ENCODE peak calls at places on chromosomes 1 and 21, in eight cellular contexts. One of them, this sample, is unnamed.
A peak's percentile ranks its signal among the peaks of the same experiment; 100 is the strongest.

GRCh38 chr1:72062584-72062983 is 219.8 kb downstream of the NEGR1 start:
- DNase-seq in IMR-90: peak; percentile 17
- DNase-seq in tibial artery: no peak
- DNase-seq in GM12865: no peak
- DNase-seq in right lobe of liver: no peak
- DNase-seq in hepatocyte: no peak
- DNase-seq in fibroblast of lung: peak; percentile 36
- DNase-seq in GM13976: no peak
- DNase-seq in this sample: peak; percentile 35

GRCh38 chr1:49052102-49052501 is 275.4 kb upstream of the BEND5 start:
- DNase-seq in IMR-90: no peak
- DNase-seq in tibial artery: no peak
- DNase-seq in GM12865: no peak
- DNase-seq in right lobe of liver: no peak
- DNase-seq in hepatocyte: no peak
- DNase-seq in fibroblast of lung: no peak
- DNase-seq in GM13976: no peak
- DNase-seq in this sample: no peak

GRCh38 chr21:39851219-39851618 is 16.0 kb upstream of the PCP4 start:
- DNase-seq in IMR-90: no peak
- DNase-seq in tibial artery: no peak
- DNase-seq in GM12865: no peak
- DNase-seq in right lobe of liver: no peak
- DNase-seq in hepatocyte: no peak
- DNase-seq in fibroblast of lung: no peak
- DNase-seq in GM13976: no peak
- DNase-seq in this sample: no peak

GRCh38 chr21:29658177-29658933 is 281.4 kb downstream of the GRIK1 start:
- DNase-seq in IMR-90: no peak
- DNase-seq in tibial artery: no peak
- DNase-seq in GM12865: no peak
- DNase-seq in right lobe of liver: no peak
- DNase-seq in hepatocyte: no peak
- DNase-seq in fibroblast of lung: no peak
- DNase-seq in GM13976: no peak
- DNase-seq in this sample: no peak

GRCh38 chr1:6505367-6506209 is 14.1 kb upstream of the PLEKHG5 start:
- DNase-seq in IMR-90: no peak
- DNase-seq in tibial artery: no peak
- DNase-seq in GM12865: no peak
- DNase-seq in right lobe of liver: no peak
- DNase-seq in hepatocyte: no peak
- DNase-seq in fibroblast of lung: no peak
- DNase-seq in GM13976: no peak
- DNase-seq in this sample: no peak

GRCh38 chr1:37478451-37478871 is 4.1 kb downstream of the ZC3H12A start:
- DNase-seq in IMR-90: peak; percentile 77
- DNase-seq in tibial artery: no peak
- DNase-seq in GM12865: peak; percentile 46
- DNase-seq in right lobe of liver: peak; percentile 39
- DNase-seq in hepatocyte: peak; percentile 22
- DNase-seq in fibroblast of lung: peak; percentile 80
- DNase-seq in GM13976: peak; percentile 19
- DNase-seq in this sample: peak; percentile 70

GRCh38 chr1:178500936-178501554 is 4.3 kb upstream of the CLEC20A start:
- DNase-seq in IMR-90: no peak
- DNase-seq in tibial artery: no peak
- DNase-seq in GM12865: no peak
- DNase-seq in right lobe of liver: no peak
- DNase-seq in hepatocyte: no peak
- DNase-seq in fibroblast of lung: no peak
- DNase-seq in GM13976: no peak
- DNase-seq in this sample: no peak

GRCh38 chr1:30816211-30817082 is 58.9 kb upstream of the LAPTM5 start:
- DNase-seq in IMR-90: peak; percentile 92
- DNase-seq in tibial artery: no peak
- DNase-seq in GM12865: no peak
- DNase-seq in right lobe of liver: no peak
- DNase-seq in hepatocyte: peak; percentile 76
- DNase-seq in fibroblast of lung: peak; percentile 94
- DNase-seq in GM13976: no peak
- DNase-seq in this sample: peak; percentile 83

GRCh38 chr1:221521686-221522085 is 220.2 kb downstream of the DUSP10 start:
- DNase-seq in IMR-90: no peak
- DNase-seq in tibial artery: no peak
- DNase-seq in GM12865: no peak
- DNase-seq in right lobe of liver: no peak
- DNase-seq in hepatocyte: no peak
- DNase-seq in fibroblast of lung: no peak
- DNase-seq in GM13976: no peak
- DNase-seq in this sample: no peak

GRCh38 chr1:26021647-26022403 is at the start of gene EXTL1:
- DNase-seq in IMR-90: peak; percentile 63
- DNase-seq in tibial artery: no peak
- DNase-seq in GM12865: no peak
- DNase-seq in right lobe of liver: no peak
- DNase-seq in hepatocyte: no peak
- DNase-seq in fibroblast of lung: peak; percentile 76
- DNase-seq in GM13976: no peak
- DNase-seq in this sample: no peak

GRCh38 chr21:36518883-36519492 is 39.1 kb upstream of the CLDN14 start:
- DNase-seq in IMR-90: no peak
- DNase-seq in tibial artery: no peak
- DNase-seq in GM12865: peak; percentile 86
- DNase-seq in right lobe of liver: no peak
- DNase-seq in hepatocyte: no peak
- DNase-seq in fibroblast of lung: no peak
- DNase-seq in GM13976: peak; percentile 47
- DNase-seq in this sample: no peak

GRCh38 chr1:152348447-152348846 is 11.4 kb downstream of the FLG2 start:
- DNase-seq in IMR-90: no peak
- DNase-seq in tibial artery: no peak
- DNase-seq in GM12865: peak; percentile 5
- DNase-seq in right lobe of liver: no peak
- DNase-seq in hepatocyte: no peak
- DNase-seq in fibroblast of lung: no peak
- DNase-seq in GM13976: no peak
- DNase-seq in this sample: no peak

GRCh38 chr1:188709146-188709545 is 1768.5 kb downstream of the BRINP3 start:
- DNase-seq in IMR-90: no peak
- DNase-seq in tibial artery: no peak
- DNase-seq in GM12865: no peak
- DNase-seq in right lobe of liver: no peak
- DNase-seq in hepatocyte: no peak
- DNase-seq in fibroblast of lung: peak; percentile 6
- DNase-seq in GM13976: no peak
- DNase-seq in this sample: no peak

GRCh38 chr1:41380979-41381690 is 19.9 kb downstream of the FOXO6 start:
- DNase-seq in IMR-90: no peak
- DNase-seq in tibial artery: peak; percentile 58
- DNase-seq in GM12865: no peak
- DNase-seq in right lobe of liver: no peak
- DNase-seq in hepatocyte: peak; percentile 59
- DNase-seq in fibroblast of lung: no peak
- DNase-seq in GM13976: no peak
- DNase-seq in this sample: no peak

GRCh38 chr1:82506970-82507369 is 706.2 kb downstream of the ADGRL2 start:
- DNase-seq in IMR-90: no peak
- DNase-seq in tibial artery: no peak
- DNase-seq in GM12865: no peak
- DNase-seq in right lobe of liver: no peak
- DNase-seq in hepatocyte: no peak
- DNase-seq in fibroblast of lung: no peak
- DNase-seq in GM13976: no peak
- DNase-seq in this sample: no peak

GRCh38 chr1:43425045-43425444 is 28.7 kb downstream of the HYI start:
- DNase-seq in IMR-90: peak; percentile 25
- DNase-seq in tibial artery: no peak
- DNase-seq in GM12865: no peak
- DNase-seq in right lobe of liver: no peak
- DNase-seq in hepatocyte: no peak
- DNase-seq in fibroblast of lung: no peak
- DNase-seq in GM13976: no peak
- DNase-seq in this sample: no peak

GRCh38 chr1:218361298-218362065 is 16.3 kb downstream of the TGFB2 start:
- DNase-seq in IMR-90: peak; percentile 80
- DNase-seq in tibial artery: no peak
- DNase-seq in GM12865: no peak
- DNase-seq in right lobe of liver: no peak
- DNase-seq in hepatocyte: peak; percentile 44
- DNase-seq in fibroblast of lung: peak; percentile 51
- DNase-seq in GM13976: no peak
- DNase-seq in this sample: peak; percentile 62
- TF ChIP-seq CTCF in IMR-90: peak; percentile 83
- TF ChIP-seq CTCF in tibial artery: peak; percentile 40
- TF ChIP-seq CTCF in GM12865: peak; percentile 9
- TF ChIP-seq CTCF in right lobe of liver: peak; percentile 41
- TF ChIP-seq CTCF in hepatocyte: peak; percentile 68
- TF ChIP-seq CTCF in fibroblast of lung: peak; percentile 73
- TF ChIP-seq CTCF in GM13976: peak; percentile 11
- TF ChIP-seq CTCF in this sample: peak; percentile 79

GRCh38 chr1:109546311-109547109 is 1.9 kb upstream of the GNAI3 start:
- DNase-seq in IMR-90: peak; percentile 86
- DNase-seq in tibial artery: peak; percentile 94
- DNase-seq in GM12865: peak; percentile 92
- DNase-seq in right lobe of liver: peak; percentile 90
- DNase-seq in hepatocyte: peak; percentile 95
- DNase-seq in fibroblast of lung: peak; percentile 75
- DNase-seq in GM13976: peak; percentile 91
- DNase-seq in this sample: peak; percentile 84

GRCh38 chr1:109543988-109544735 is 4.3 kb upstream of the GNAI3 start:
- DNase-seq in IMR-90: no peak
- DNase-seq in tibial artery: no peak
- DNase-seq in GM12865: no peak
- DNase-seq in right lobe of liver: no peak
- DNase-seq in hepatocyte: no peak
- DNase-seq in fibroblast of lung: no peak
- DNase-seq in GM13976: peak; percentile 8
- DNase-seq in this sample: no peak

GRCh38 chr1:109541102-109541501 is 1.4 kb downstream of the GPR61 start:
- DNase-seq in IMR-90: no peak
- DNase-seq in tibial artery: no peak
- DNase-seq in GM12865: no peak
- DNase-seq in right lobe of liver: no peak
- DNase-seq in hepatocyte: no peak
- DNase-seq in fibroblast of lung: no peak
- DNase-seq in GM13976: no peak
- DNase-seq in this sample: no peak

GRCh38 chr1:109542657-109543056 is 3.0 kb downstream of the GPR61 start:
- DNase-seq in IMR-90: no peak
- DNase-seq in tibial artery: no peak
- DNase-seq in GM12865: no peak
- DNase-seq in right lobe of liver: no peak
- DNase-seq in hepatocyte: no peak
- DNase-seq in fibroblast of lung: no peak
- DNase-seq in GM13976: peak; percentile 7
- DNase-seq in this sample: no peak

DNA sequence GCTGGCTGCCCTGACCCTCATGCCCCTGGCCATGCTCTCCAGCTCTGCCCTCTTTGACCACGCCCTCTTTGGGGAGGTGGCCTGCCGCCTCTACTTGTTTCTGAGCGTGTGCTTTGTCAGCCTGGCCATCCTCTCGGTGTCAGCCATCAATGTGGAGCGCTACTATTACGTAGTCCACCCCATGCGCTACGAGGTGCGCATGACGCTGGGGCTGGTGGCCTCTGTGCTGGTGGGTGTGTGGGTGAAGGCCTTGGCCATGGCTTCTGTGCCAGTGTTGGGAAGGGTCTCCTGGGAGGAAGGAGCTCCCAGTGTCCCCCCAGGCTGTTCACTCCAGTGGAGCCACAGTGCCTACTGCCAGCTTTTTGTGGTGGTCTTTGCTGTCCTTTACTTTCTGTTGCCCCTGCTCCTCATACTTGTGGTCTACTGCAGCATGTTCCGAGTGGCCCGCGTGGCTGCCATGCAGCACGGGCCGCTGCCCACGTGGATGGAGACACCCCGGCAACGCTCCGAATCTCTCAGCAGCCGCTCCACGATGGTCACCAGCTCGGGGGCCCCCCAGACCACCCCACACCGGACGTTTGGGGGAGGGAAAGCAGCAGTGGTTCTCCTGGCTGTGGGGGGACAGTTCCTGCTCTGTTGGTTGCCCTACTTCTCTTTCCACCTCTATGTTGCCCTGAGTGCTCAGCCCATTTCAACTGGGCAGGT is 3.8 kb downstream of the GPR61 start:
- DNase-seq in IMR-90: no peak
- DNase-seq in tibial artery: no peak
- DNase-seq in GM12865: no peak
- DNase-seq in right lobe of liver: no peak
- DNase-seq in hepatocyte: no peak
- DNase-seq in fibroblast of lung: no peak
- DNase-seq in GM13976: peak; percentile 15
- DNase-seq in this sample: no peak
- TF ChIP-seq CTCF in IMR-90: no peak
- TF ChIP-seq CTCF in tibial artery: no peak
- TF ChIP-seq CTCF in GM12865: no peak
- TF ChIP-seq CTCF in right lobe of liver: no peak
- TF ChIP-seq CTCF in hepatocyte: no peak
- TF ChIP-seq CTCF in fibroblast of lung: no peak
- TF ChIP-seq CTCF in GM13976: no peak
- TF ChIP-seq CTCF in this sample: no peak

GRCh38 chr21:38716088-38716487 is 89.6 kb upstream of the ETS2 start:
- DNase-seq in IMR-90: no peak
- DNase-seq in tibial artery: no peak
- DNase-seq in GM12865: no peak
- DNase-seq in right lobe of liver: no peak
- DNase-seq in hepatocyte: no peak
- DNase-seq in fibroblast of lung: no peak
- DNase-seq in GM13976: no peak
- DNase-seq in this sample: no peak

GRCh38 chr21:38714998-38715397 is 90.7 kb upstream of the ETS2 start:
- DNase-seq in IMR-90: no peak
- DNase-seq in tibial artery: no peak
- DNase-seq in GM12865: no peak
- DNase-seq in right lobe of liver: no peak
- DNase-seq in hepatocyte: no peak
- DNase-seq in fibroblast of lung: peak; percentile 10
- DNase-seq in GM13976: no peak
- DNase-seq in this sample: peak; percentile 17

GRCh38 chr21:38716942-38717341 is 88.8 kb upstream of the ETS2 start:
- DNase-seq in IMR-90: peak; percentile 12
- DNase-seq in tibial artery: no peak
- DNase-seq in GM12865: no peak
- DNase-seq in right lobe of liver: no peak
- DNase-seq in hepatocyte: no peak
- DNase-seq in fibroblast of lung: peak; percentile 48
- DNase-seq in GM13976: no peak
- DNase-seq in this sample: peak; percentile 20

GRCh38 chr21:38712076-38712475 is 93.7 kb upstream of the ETS2 start:
- DNase-seq in IMR-90: peak; percentile 27
- DNase-seq in tibial artery: peak; percentile 28
- DNase-seq in GM12865: peak; percentile 9
- DNase-seq in right lobe of liver: no peak
- DNase-seq in hepatocyte: peak; percentile 59
- DNase-seq in fibroblast of lung: peak; percentile 36
- DNase-seq in GM13976: peak; percentile 30
- DNase-seq in this sample: peak; percentile 54
- TF ChIP-seq CTCF in IMR-90: peak; percentile 39
- TF ChIP-seq CTCF in tibial artery: peak; percentile 55
- TF ChIP-seq CTCF in GM12865: peak; percentile 6
- TF ChIP-seq CTCF in right lobe of liver: peak; percentile 49
- TF ChIP-seq CTCF in hepatocyte: peak; percentile 55
- TF ChIP-seq CTCF in fibroblast of lung: peak; percentile 43
- TF ChIP-seq CTCF in GM13976: no peak
- TF ChIP-seq CTCF in this sample: peak; percentile 73

GRCh38 chr1:160954158-160955104 is at the start of gene ITLN2:
- DNase-seq in IMR-90: peak; percentile 14
- DNase-seq in tibial artery: no peak
- DNase-seq in GM12865: peak; percentile 73
- DNase-seq in right lobe of liver: no peak
- DNase-seq in hepatocyte: peak; percentile 65
- DNase-seq in fibroblast of lung: peak; percentile 14
- DNase-seq in GM13976: peak; percentile 77
- DNase-seq in this sample: peak; percentile 18
- TF ChIP-seq CTCF in IMR-90: peak; percentile 46
- TF ChIP-seq CTCF in tibial artery: peak; percentile 38
- TF ChIP-seq CTCF in GM12865: peak; percentile 87
- TF ChIP-seq CTCF in right lobe of liver: peak; percentile 66
- TF ChIP-seq CTCF in hepatocyte: peak; percentile 61
- TF ChIP-seq CTCF in fibroblast of lung: peak; percentile 42
- TF ChIP-seq CTCF in GM13976: peak; percentile 66
- TF ChIP-seq CTCF in this sample: peak; percentile 60